ENCODE peak calls at places on chromosome 1, in eight cellular contexts. One of them, this sample, is unnamed.

GRCh38 chr1:149917590-149918144 is at the start of gene SV2A:
- DNase-seq in bronchial epithelial cell: no peak
- DNase-seq in fibroblast of the aortic adventitia: peak
- DNase-seq in AG04449: no peak
- DNase-seq in aorta: peak
- DNase-seq in psoas muscle: no peak
- DNase-seq in ascending aorta: peak
- DNase-seq in mucosa of descending colon: no peak
- DNase-seq in this sample: no peak

GRCh38 chr1:45957684-45958083 is 154.3 kb downstream of the MAST2 start:
- DNase-seq in bronchial epithelial cell: no peak
- DNase-seq in fibroblast of the aortic adventitia: no peak
- DNase-seq in AG04449: no peak
- DNase-seq in aorta: no peak
- DNase-seq in psoas muscle: no peak
- DNase-seq in ascending aorta: no peak
- DNase-seq in mucosa of descending colon: no peak
- DNase-seq in this sample: no peak

GRCh38 chr1:115280073-115280472 is 58.0 kb downstream of the NGF start:
- DNase-seq in bronchial epithelial cell: no peak
- DNase-seq in fibroblast of the aortic adventitia: peak
- DNase-seq in AG04449: peak
- DNase-seq in aorta: no peak
- DNase-seq in psoas muscle: no peak
- DNase-seq in ascending aorta: no peak
- DNase-seq in mucosa of descending colon: no peak
- DNase-seq in this sample: peak

GRCh38 chr1:182910143-182910542 is 42.8 kb downstream of the SHCBP1L start:
- DNase-seq in bronchial epithelial cell: no peak
- DNase-seq in fibroblast of the aortic adventitia: no peak
- DNase-seq in AG04449: no peak
- DNase-seq in aorta: no peak
- DNase-seq in psoas muscle: no peak
- DNase-seq in ascending aorta: no peak
- DNase-seq in mucosa of descending colon: no peak
- DNase-seq in this sample: no peak

GRCh38 chr1:9207086-9207485 is 27.5 kb upstream of the H6PD start:
- DNase-seq in bronchial epithelial cell: no peak
- DNase-seq in fibroblast of the aortic adventitia: peak
- DNase-seq in AG04449: no peak
- DNase-seq in aorta: no peak
- DNase-seq in psoas muscle: no peak
- DNase-seq in ascending aorta: no peak
- DNase-seq in mucosa of descending colon: no peak
- DNase-seq in this sample: peak

GRCh38 chr1:224644553-224645154 is 28.5 kb downstream of the CNIH3 start:
- DNase-seq in bronchial epithelial cell: peak
- DNase-seq in fibroblast of the aortic adventitia: peak
- DNase-seq in AG04449: no peak
- DNase-seq in aorta: no peak
- DNase-seq in psoas muscle: no peak
- DNase-seq in ascending aorta: no peak
- DNase-seq in mucosa of descending colon: no peak
- DNase-seq in this sample: no peak

GRCh38 chr1:36542962-36543515 is 60.3 kb upstream of the CSF3R start:
- DNase-seq in bronchial epithelial cell: no peak
- DNase-seq in fibroblast of the aortic adventitia: no peak
- DNase-seq in AG04449: no peak
- DNase-seq in aorta: no peak
- DNase-seq in psoas muscle: no peak
- DNase-seq in ascending aorta: peak
- DNase-seq in mucosa of descending colon: no peak
- DNase-seq in this sample: no peak

GRCh38 chr1:220808501-220809186 is 21.9 kb downstream of the MTARC1 start:
- DNase-seq in bronchial epithelial cell: no peak
- DNase-seq in fibroblast of the aortic adventitia: no peak
- DNase-seq in AG04449: no peak
- DNase-seq in aorta: no peak
- DNase-seq in psoas muscle: no peak
- DNase-seq in ascending aorta: no peak
- DNase-seq in mucosa of descending colon: no peak
- DNase-seq in this sample: no peak

GRCh38 chr1:29171521-29171920 is 10.2 kb downstream of the SRSF4 start:
- DNase-seq in bronchial epithelial cell: no peak
- DNase-seq in fibroblast of the aortic adventitia: no peak
- DNase-seq in AG04449: no peak
- DNase-seq in aorta: no peak
- DNase-seq in psoas muscle: no peak
- DNase-seq in ascending aorta: no peak
- DNase-seq in mucosa of descending colon: no peak
- DNase-seq in this sample: no peak

GRCh38 chr1:8880068-8880676 is 1.7 kb upstream of the ENO1 start:
- DNase-seq in bronchial epithelial cell: peak
- DNase-seq in fibroblast of the aortic adventitia: peak
- DNase-seq in AG04449: peak
- DNase-seq in aorta: peak
- DNase-seq in psoas muscle: no peak
- DNase-seq in ascending aorta: peak
- DNase-seq in mucosa of descending colon: peak
- DNase-seq in this sample: peak

GRCh38 chr1:93814059-93814794 is 64.8 kb downstream of the DNTTIP2 start:
- DNase-seq in bronchial epithelial cell: peak
- DNase-seq in fibroblast of the aortic adventitia: peak
- DNase-seq in AG04449: no peak
- DNase-seq in aorta: no peak
- DNase-seq in psoas muscle: no peak
- DNase-seq in ascending aorta: peak
- DNase-seq in mucosa of descending colon: no peak
- DNase-seq in this sample: peak

GRCh38 chr1:48498096-48498791 is 26.2 kb upstream of the SPATA6 start:
- DNase-seq in bronchial epithelial cell: peak
- DNase-seq in fibroblast of the aortic adventitia: peak
- DNase-seq in AG04449: peak
- DNase-seq in aorta: peak
- DNase-seq in psoas muscle: peak
- DNase-seq in ascending aorta: peak
- DNase-seq in mucosa of descending colon: peak
- DNase-seq in this sample: peak
- H3K4me3 ChIP-seq in bronchial epithelial cell: no peak
- H3K4me3 ChIP-seq in fibroblast of the aortic adventitia: no peak
- H3K4me3 ChIP-seq in AG04449: no peak
- H3K4me3 ChIP-seq in aorta: no peak
- H3K4me3 ChIP-seq in psoas muscle: no peak
- H3K4me3 ChIP-seq in ascending aorta: no peak
- H3K4me3 ChIP-seq in mucosa of descending colon: no peak
- H3K4me3 ChIP-seq in this sample: no peak

GRCh38 chr1:234981758-234982157 is 146.9 kb downstream of the TOMM20 start:
- DNase-seq in bronchial epithelial cell: no peak
- DNase-seq in fibroblast of the aortic adventitia: no peak
- DNase-seq in AG04449: no peak
- DNase-seq in aorta: no peak
- DNase-seq in psoas muscle: no peak
- DNase-seq in ascending aorta: no peak
- DNase-seq in mucosa of descending colon: no peak
- DNase-seq in this sample: no peak
- H3K4me3 ChIP-seq in bronchial epithelial cell: no peak
- H3K4me3 ChIP-seq in fibroblast of the aortic adventitia: no peak
- H3K4me3 ChIP-seq in AG04449: no peak
- H3K4me3 ChIP-seq in aorta: no peak
- H3K4me3 ChIP-seq in psoas muscle: no peak
- H3K4me3 ChIP-seq in ascending aorta: no peak
- H3K4me3 ChIP-seq in mucosa of descending colon: no peak
- H3K4me3 ChIP-seq in this sample: no peak

DNA sequence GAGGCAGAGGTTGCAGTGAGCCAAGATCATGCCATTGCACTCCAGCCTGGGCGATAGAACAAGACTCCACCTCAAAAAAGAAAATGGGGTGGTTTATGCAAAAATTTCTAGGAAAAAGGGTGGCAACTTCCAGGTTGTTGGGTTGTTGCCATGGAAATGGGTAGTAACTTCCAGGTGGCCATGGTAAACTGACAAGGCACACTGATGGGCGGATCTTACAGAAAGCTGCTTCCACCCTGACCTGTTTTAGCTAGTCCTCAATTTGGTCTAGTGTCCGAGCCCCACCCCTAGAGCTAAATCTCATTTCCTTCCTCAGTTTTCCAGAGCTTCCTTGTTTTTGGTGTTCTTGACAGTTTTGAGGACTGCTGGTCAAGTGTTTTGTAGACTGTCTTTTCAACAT is 13.6 kb downstream of the KLHDC7A start:
- DNase-seq in bronchial epithelial cell: no peak
- DNase-seq in fibroblast of the aortic adventitia: no peak
- DNase-seq in AG04449: no peak
- DNase-seq in aorta: no peak
- DNase-seq in psoas muscle: no peak
- DNase-seq in ascending aorta: no peak
- DNase-seq in mucosa of descending colon: no peak
- DNase-seq in this sample: no peak
- H3K4me3 ChIP-seq in bronchial epithelial cell: no peak
- H3K4me3 ChIP-seq in fibroblast of the aortic adventitia: no peak
- H3K4me3 ChIP-seq in AG04449: no peak
- H3K4me3 ChIP-seq in aorta: no peak
- H3K4me3 ChIP-seq in psoas muscle: no peak
- H3K4me3 ChIP-seq in ascending aorta: no peak
- H3K4me3 ChIP-seq in mucosa of descending colon: no peak
- H3K4me3 ChIP-seq in this sample: no peak

GRCh38 chr1:210372931-210373627 is 44.4 kb downstream of the HHAT start:
- DNase-seq in bronchial epithelial cell: no peak
- DNase-seq in fibroblast of the aortic adventitia: no peak
- DNase-seq in AG04449: no peak
- DNase-seq in aorta: no peak
- DNase-seq in psoas muscle: no peak
- DNase-seq in ascending aorta: no peak
- DNase-seq in mucosa of descending colon: no peak
- DNase-seq in this sample: no peak
- H3K4me3 ChIP-seq in bronchial epithelial cell: no peak
- H3K4me3 ChIP-seq in fibroblast of the aortic adventitia: no peak
- H3K4me3 ChIP-seq in AG04449: no peak
- H3K4me3 ChIP-seq in aorta: no peak
- H3K4me3 ChIP-seq in psoas muscle: no peak
- H3K4me3 ChIP-seq in ascending aorta: no peak
- H3K4me3 ChIP-seq in mucosa of descending colon: no peak
- H3K4me3 ChIP-seq in this sample: no peak

DNA sequence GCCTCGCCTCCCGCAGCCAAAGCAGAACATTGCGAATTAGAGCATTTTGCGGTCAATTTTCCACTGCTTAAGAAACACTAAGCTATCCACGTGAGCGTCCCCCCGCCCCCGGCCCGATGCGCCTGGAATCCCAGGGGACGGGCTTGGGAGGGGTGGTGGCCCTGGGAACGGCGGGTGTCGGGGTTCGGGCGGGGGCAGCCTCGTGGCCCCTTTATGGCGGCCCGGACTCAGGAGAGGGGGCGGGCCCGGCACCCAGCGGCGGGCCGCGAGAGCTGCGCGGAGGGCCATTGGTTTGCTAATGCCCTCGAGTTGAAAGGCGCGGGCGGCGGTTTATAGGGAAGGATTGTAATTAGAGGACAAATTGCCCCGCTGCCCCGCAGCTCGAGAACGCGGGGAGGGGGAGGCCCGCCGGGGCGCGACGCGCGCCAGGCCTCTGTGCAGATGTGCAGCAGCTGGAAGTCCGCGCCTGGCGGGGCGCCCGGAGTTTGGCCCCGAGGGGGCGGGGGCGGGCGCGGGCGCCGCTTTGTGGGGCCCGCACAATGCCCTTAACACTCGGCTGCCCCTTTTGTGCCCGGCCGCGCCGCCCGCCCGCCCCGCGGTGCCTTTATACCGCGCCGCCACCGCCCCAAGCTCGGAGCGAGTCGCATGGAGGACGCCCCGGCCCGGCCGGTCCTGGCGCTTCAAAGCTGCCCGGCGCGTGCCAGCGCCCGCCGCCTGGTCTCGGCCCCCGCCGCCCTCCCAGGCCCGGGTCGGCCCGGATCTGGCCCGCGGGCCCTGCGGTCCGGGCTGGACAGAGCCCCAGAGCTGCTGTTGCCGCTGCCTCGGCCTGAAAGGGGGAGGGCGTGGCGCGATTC is 1.9 kb upstream of the HES3 start:
- DNase-seq in bronchial epithelial cell: no peak
- DNase-seq in fibroblast of the aortic adventitia: no peak
- DNase-seq in AG04449: no peak
- DNase-seq in aorta: no peak
- DNase-seq in psoas muscle: peak
- DNase-seq in ascending aorta: no peak
- DNase-seq in mucosa of descending colon: no peak
- DNase-seq in this sample: no peak
- H3K4me3 ChIP-seq in bronchial epithelial cell: no peak
- H3K4me3 ChIP-seq in fibroblast of the aortic adventitia: no peak
- H3K4me3 ChIP-seq in AG04449: no peak
- H3K4me3 ChIP-seq in aorta: no peak
- H3K4me3 ChIP-seq in psoas muscle: peak
- H3K4me3 ChIP-seq in ascending aorta: peak
- H3K4me3 ChIP-seq in mucosa of descending colon: no peak
- H3K4me3 ChIP-seq in this sample: no peak

GRCh38 chr1:83998205-83998598 is 730 bp downstream of the TTLL7 start:
- DNase-seq in bronchial epithelial cell: peak
- DNase-seq in fibroblast of the aortic adventitia: peak
- DNase-seq in AG04449: no peak
- DNase-seq in aorta: no peak
- DNase-seq in psoas muscle: no peak
- DNase-seq in ascending aorta: no peak
- DNase-seq in mucosa of descending colon: no peak
- DNase-seq in this sample: no peak
- H3K4me3 ChIP-seq in bronchial epithelial cell: peak
- H3K4me3 ChIP-seq in fibroblast of the aortic adventitia: peak
- H3K4me3 ChIP-seq in AG04449: peak
- H3K4me3 ChIP-seq in aorta: peak
- H3K4me3 ChIP-seq in psoas muscle: peak
- H3K4me3 ChIP-seq in ascending aorta: peak
- H3K4me3 ChIP-seq in mucosa of descending colon: no peak
- H3K4me3 ChIP-seq in this sample: peak